ENCODE peak calls at places on chromosome 12, in six cellular contexts. C is K562, H is WTC11, Y is HepG2, M is A549, V is endothelial cell of umbilical vein. O is an unnamed sample.

GRCh38 chr12:132424118-132424438 is 65.9 kb upstream of the FBRSL1 start:
- DNase-seq in C (no peak), H (no peak), Y (no peak), M (no peak), V (no peak), O (no peak)

GRCh38 chr12:10191865-10192264 is 13.0 kb downstream of the TMEM52B start:
- DNase-seq in C (no peak), H (no peak), Y (no peak), M (no peak), V (no peak), O (no peak)

GRCh38 chr12:13097526-13097925 is 5.9 kb downstream of the GSG1 start:
- DNase-seq in C (no peak), H (no peak), Y (no peak), M (no peak), V (no peak), O (no peak)

GRCh38 chr12:111582133-111582747 is 16.9 kb downstream of the ATXN2 start:
- DNase-seq in C (no peak), H (no peak), Y (no peak), M (no peak), V (no peak), O (no peak)

GRCh38 chr12:95623554-95624170 is 72.4 kb upstream of the USP44 start:
- DNase-seq in C (peak), H (peak), Y (peak), M (peak), V (peak), O (peak)

GRCh38 chr12:12240671-12241345 is 26.0 kb downstream of the LRP6 start:
- DNase-seq in C (no peak), H (no peak), Y (peak), M (peak), V (peak), O (no peak)

GRCh38 chr12:22668441-22668840 is 43.5 kb downstream of the ETNK1 start:
- DNase-seq in C (no peak), H (no peak), Y (no peak), M (no peak), V (no peak), O (no peak)

GRCh38 chr12:101027816-101028215 is 182.2 kb downstream of the SLC5A8 start:
- DNase-seq in C (no peak), H (no peak), Y (no peak), M (no peak), V (no peak), O (no peak)

GRCh38 chr12:22792198-22792597 is 167.2 kb downstream of the ETNK1 start:
- DNase-seq in C (no peak), H (no peak), Y (no peak), M (no peak), V (no peak), O (no peak)

GRCh38 chr12:123530683-123531082 is 2.8 kb downstream of the RILPL1 start:
- DNase-seq in C (no peak), H (no peak), Y (no peak), M (no peak), V (no peak), O (no peak)

GRCh38 chr12:130832561-130833209 is 6.4 kb downstream of the STX2 start:
- DNase-seq in C (peak), H (no peak), Y (no peak), M (peak), V (no peak), O (no peak)

GRCh38 chr12:132629330-132629729 is 10.8 kb downstream of the P2RX2 start:
- DNase-seq in C (no peak), H (no peak), Y (no peak), M (no peak), V (no peak), O (no peak)

GRCh38 chr12:92075425-92075891 is 70.2 kb downstream of the BTG1 start:
- DNase-seq in C (peak), H (no peak), Y (no peak), M (no peak), V (no peak), O (no peak)
- TF ChIP-seq JUN in C (no peak), H (no peak), Y (no peak), M (no peak), V (no peak), O (no peak)

DNA sequence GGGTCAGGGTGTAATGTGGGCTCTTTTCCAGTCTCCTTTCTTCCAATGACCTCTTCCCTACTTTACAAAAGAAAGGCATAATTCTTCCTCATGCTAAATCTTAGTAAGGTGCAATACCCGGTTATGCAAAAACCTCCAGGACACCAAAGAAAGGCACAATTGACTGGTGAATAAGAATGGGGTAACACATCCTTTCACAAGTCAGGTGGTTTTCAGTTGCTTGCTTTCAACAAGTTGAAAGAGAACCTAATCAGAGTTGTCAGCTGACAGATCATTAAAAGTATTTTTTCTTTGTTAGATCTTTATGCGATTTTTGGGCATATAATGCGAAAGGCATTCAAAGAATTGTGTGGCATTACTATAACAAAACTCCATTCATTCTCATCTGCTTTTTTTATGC is 1.3 kb upstream of the AEBP2 start:
- DNase-seq in C (no peak), H (no peak), Y (no peak), M (no peak), V (no peak), O (peak)
- TF ChIP-seq JUN in C (no peak), H (no peak), Y (no peak), M (no peak), V (no peak), O (no peak)

GRCh38 chr12:72076558-72076915 is 137.9 kb downstream of the TPH2 start:
- DNase-seq in C (no peak), H (no peak), Y (no peak), M (no peak), V (no peak), O (no peak)

GRCh38 chr12:72075401-72075800 is 136.8 kb downstream of the TPH2 start:
- DNase-seq in C (no peak), H (no peak), Y (no peak), M (no peak), V (no peak), O (no peak)

GRCh38 chr12:72074956-72075355 is 136.3 kb downstream of the TPH2 start:
- DNase-seq in C (no peak), H (no peak), Y (no peak), M (no peak), V (no peak), O (no peak)

GRCh38 chr12:72075891-72076557 is 137.4 kb downstream of the TPH2 start:
- DNase-seq in C (no peak), H (no peak), Y (no peak), M (no peak), V (no peak), O (no peak)

DNA sequence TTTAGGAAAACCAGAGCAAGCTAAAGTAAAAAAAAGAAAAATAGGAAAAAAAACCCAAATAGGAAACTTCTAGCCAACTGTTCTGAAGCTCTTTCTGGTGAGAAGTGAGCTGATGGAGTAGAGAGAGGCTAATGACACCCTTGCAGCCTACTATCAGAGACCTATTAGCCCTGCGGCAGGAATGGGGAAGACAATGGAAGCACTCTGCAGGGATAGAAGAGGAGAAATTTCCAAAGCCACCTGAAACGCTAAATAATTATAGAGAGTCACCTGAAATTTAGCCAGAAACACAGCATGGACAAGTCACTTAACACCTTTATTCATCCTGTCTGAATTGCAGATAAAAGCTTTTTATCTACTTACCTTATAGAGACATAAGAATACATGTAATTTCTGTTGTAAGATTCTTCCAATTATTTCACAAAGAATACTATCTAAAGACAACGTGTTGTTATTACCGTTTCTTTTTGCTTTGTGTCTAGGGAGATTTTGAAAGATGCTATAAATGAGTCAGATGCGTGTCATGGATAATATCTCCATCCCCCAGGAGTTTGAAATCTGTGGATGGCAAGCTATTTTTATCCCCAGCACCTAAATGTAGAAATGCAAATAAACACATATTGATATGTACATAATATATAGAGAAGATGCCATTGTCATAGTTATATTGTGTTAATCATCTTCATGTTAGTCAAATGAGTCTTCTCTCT is 138.6 kb downstream of the TPH2 start:
- DNase-seq in C (no peak), H (no peak), Y (no peak), M (no peak), V (no peak), O (no peak)
- TF ChIP-seq JUN in C (no peak), H (no peak), Y (no peak), M (no peak), V (no peak), O (no peak)

GRCh38 chr12:6752181-6752930 is 585 bp downstream of the MLF2 start:
- DNase-seq in C (no peak), H (peak), Y (peak), M (peak), V (peak), O (no peak)
- TF ChIP-seq JUN in C (no peak), H (peak), Y (no peak), M (no peak), V (no peak), O (no peak)

GRCh38 chr12:89346741-89347324 is 5.5 kb downstream of the DUSP6 start:
- DNase-seq in C (no peak), H (no peak), Y (peak), M (no peak), V (peak), O (no peak)
- TF ChIP-seq JUN in C (no peak), H (no peak), Y (no peak), M (no peak), V (no peak), O (no peak)

GRCh38 chr12:4961311-4961710 is 51.6 kb downstream of the KCNA1 start:
- DNase-seq in C (no peak), H (no peak), Y (no peak), M (no peak), V (no peak), O (no peak)
- TF ChIP-seq JUN in C (no peak), H (no peak), Y (no peak), M (no peak), V (no peak), O (no peak)

GRCh38 chr12:3154006-3154405 is 76.8 kb downstream of the TSPAN9 start:
- DNase-seq in C (no peak), H (no peak), Y (no peak), M (no peak), V (no peak), O (no peak)

GRCh38 chr12:3150308-3150670 is 73.1 kb downstream of the TSPAN9 start:
- DNase-seq in C (no peak), H (no peak), Y (no peak), M (no peak), V (no peak), O (no peak)

GRCh38 chr12:3152892-3153291 is 75.7 kb downstream of the TSPAN9 start:
- DNase-seq in C (no peak), H (no peak), Y (no peak), M (no peak), V (peak), O (no peak)

GRCh38 chr12:3150820-3151590 is 73.8 kb downstream of the TSPAN9 start:
- DNase-seq in C (no peak), H (peak), Y (no peak), M (no peak), V (peak), O (no peak)

DNA sequence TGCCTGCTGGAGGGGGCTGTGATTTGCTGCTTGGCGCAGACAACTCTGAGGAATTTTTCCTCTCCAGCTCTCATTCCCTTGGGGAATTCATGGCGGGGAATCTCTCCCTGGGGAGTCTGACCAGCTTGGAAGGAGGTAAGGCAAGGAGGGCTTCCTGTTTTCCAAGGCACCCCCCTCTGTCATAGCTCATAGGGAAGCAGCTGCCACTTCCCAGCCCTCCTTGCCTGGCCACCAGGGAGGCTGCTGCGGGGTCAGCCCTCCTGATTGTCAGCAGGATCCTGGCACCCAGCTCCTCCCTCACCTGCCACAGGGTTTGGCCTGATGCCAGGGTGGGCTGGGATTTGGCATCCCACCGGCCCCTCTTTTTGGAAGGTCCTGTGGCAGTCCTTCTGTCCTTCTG is 74.8 kb downstream of the TSPAN9 start:
- DNase-seq in C (no peak), H (peak), Y (no peak), M (no peak), V (peak), O (no peak)
- TF ChIP-seq JUN in C (no peak), H (no peak), Y (no peak), M (no peak), V (no peak), O (no peak)

GRCh38 chr12:127810026-127810425 is 456.9 kb upstream of the TMEM132C start:
- DNase-seq in C (no peak), H (no peak), Y (no peak), M (no peak), V (no peak), O (no peak)
- TF ChIP-seq JUN in C (no peak), H (no peak), Y (no peak), M (no peak), V (no peak), O (no peak)

GRCh38 chr12:45989277-45989856 is 1.0 kb downstream of the SCAF11 start:
- DNase-seq in C (no peak), H (no peak), Y (no peak), M (no peak), V (no peak), O (no peak)

GRCh38 chr12:45989857-45990467 is 412 bp downstream of the SCAF11 start:
- DNase-seq in C (peak), H (no peak), Y (peak), M (peak), V (peak), O (no peak)

GRCh38 chr12:45990468-45991288 is at the start of gene SCAF11:
- DNase-seq in C (peak), H (peak), Y (peak), M (peak), V (peak), O (peak)

GRCh38 chr12:45994736-45995135 is 4.4 kb upstream of the SCAF11 start:
- DNase-seq in C (no peak), H (no peak), Y (peak), M (no peak), V (no peak), O (no peak)

GRCh38 chr12:45991289-45992249 is 1.2 kb upstream of the SCAF11 start:
- DNase-seq in C (peak), H (peak), Y (peak), M (peak), V (peak), O (peak)
- TF ChIP-seq JUN in C (no peak), H (peak), Y (no peak), M (no peak), V (no peak), O (no peak)

GRCh38 chr12:52630609-52631200 is 12.3 kb upstream of the KRT73 start:
- DNase-seq in C (peak), H (no peak), Y (no peak), M (no peak), V (peak), O (no peak)
- TF ChIP-seq JUN in C (no peak), H (no peak), Y (no peak), M (no peak), V (no peak), O (no peak)